ENCODE peak calls at places on chromosomes 1 and 21, in seven cellular contexts. Q, V, N, T, J, U and B are unnamed samples.

GRCh38 chr1:225596152-225596551 is 56.8 kb downstream of the ENAH start:
- DNase-seq in Q (no peak), V (no peak), N (no peak), T (no peak), J (no peak), U (no peak), B (no peak)

GRCh38 chr1:247332901-247333361 is 1.3 kb upstream of the ZNF496 start:
- DNase-seq in Q (no peak), V (no peak), N (peak; percentile 28), T (peak; percentile 51), J (no peak), U (peak; percentile 75), B (peak; percentile 35)

GRCh38 chr1:186102559-186103148 is 272.4 kb downstream of the TPR start:
- DNase-seq in Q (no peak), V (no peak), N (peak; percentile 73), T (no peak), J (no peak), U (peak; percentile 30), B (peak; percentile 30)

GRCh38 chr21:39086547-39086946 is 96.7 kb downstream of the PSMG1 start:
- DNase-seq in Q (no peak), V (no peak), N (no peak), T (no peak), J (no peak), U (no peak), B (no peak)

GRCh38 chr1:19463204-19463803 is 22.0 kb downstream of the CAPZB start:
- DNase-seq in Q (peak; percentile 34), V (no peak), N (no peak), T (no peak), J (no peak), U (no peak), B (no peak)

GRCh38 chr1:52192436-52192835 is 50.5 kb downstream of the ZFYVE9 start:
- DNase-seq in Q (no peak), V (no peak), N (no peak), T (no peak), J (no peak), U (no peak), B (no peak)

GRCh38 chr1:202584707-202585590 is 125.3 kb downstream of the SYT2 start:
- DNase-seq in Q (no peak), V (no peak), N (no peak), T (no peak), J (no peak), U (no peak), B (no peak)

GRCh38 chr1:14926818-14927555 is 226.6 kb upstream of the TMEM51 start:
- DNase-seq in Q (no peak), V (no peak), N (no peak), T (no peak), J (no peak), U (no peak), B (no peak)

GRCh38 chr1:209823143-209824041 is 4.4 kb upstream of the UTP25 start:
- DNase-seq in Q (peak; percentile 64), V (no peak), N (peak; percentile 83), T (peak; percentile 22), J (no peak), U (no peak), B (no peak)

GRCh38 chr1:92446546-92446945 is 40.2 kb downstream of the GFI1 start:
- DNase-seq in Q (no peak), V (no peak), N (peak; percentile 55), T (no peak), J (no peak), U (no peak), B (no peak)

GRCh38 chr1:112409416-112409815 is 13.4 kb downstream of the CTTNBP2NL start:
- DNase-seq in Q (no peak), V (no peak), N (no peak), T (no peak), J (no peak), U (no peak), B (no peak)

GRCh38 chr1:232635778-232636356 is 5.9 kb upstream of the SIPA1L2 start:
- DNase-seq in Q (peak; percentile 81), V (no peak), N (peak; percentile 82), T (no peak), J (no peak), U (no peak), B (no peak)

GRCh38 chr1:104132386-104132973 is 382.8 kb downstream of the AMY1C start:
- DNase-seq in Q (peak; percentile 48), V (no peak), N (peak; percentile 43), T (peak; percentile 11), J (no peak), U (no peak), B (no peak)

GRCh38 chr1:39490596-39491145 is 765 bp upstream of the BMP8A start:
- DNase-seq in Q (peak; percentile 73), V (no peak), N (no peak), T (peak; percentile 38), J (peak; percentile 68), U (no peak), B (no peak)

GRCh38 chr1:185567006-185567405 is 167.2 kb upstream of the HMCN1 start:
- DNase-seq in Q (peak; percentile 65), V (no peak), N (no peak), T (no peak), J (no peak), U (no peak), B (no peak)

GRCh38 chr1:179588425-179589024 is 3.1 kb upstream of the TDRD5 start:
- DNase-seq in Q (no peak), V (no peak), N (no peak), T (no peak), J (no peak), U (no peak), B (no peak)
- H3K27me3 ChIP-seq in Q (no peaks in the 10 kb centered on the region), V (peaks cover 22% of the 10 kb centered on the region), N (no peaks in the 10 kb centered on the region), T (no peaks in the 10 kb centered on the region), J (peaks cover 20% of the 10 kb centered on the region), U (no peaks in the 10 kb centered on the region), B (peaks cover 11% of the 10 kb centered on the region)

GRCh38 chr1:44786138-44786840 is 1.7 kb downstream of the BEST4 start:
- DNase-seq in Q (peak; percentile 27), V (no peak), N (peak; percentile 50), T (peak; percentile 83), J (peak; percentile 89), U (no peak), B (peak; percentile 87)
- TF ChIP-seq CTCF in Q (peak; percentile 90), V (peak; percentile 99), N (peak; percentile 96), T (peak; percentile 96), J (peak; percentile 99), U (peak; percentile 98), B (peak; percentile 98)

GRCh38 chr1:241770115-241770514 is 77.9 kb upstream of the EXO1 start:
- DNase-seq in Q (peak; percentile 83), V (no peak), N (no peak), T (no peak), J (no peak), U (no peak), B (no peak)

GRCh38 chr1:241767737-241768136 is 80.3 kb upstream of the EXO1 start:
- DNase-seq in Q (peak; percentile 7), V (no peak), N (no peak), T (no peak), J (no peak), U (no peak), B (no peak)

GRCh38 chr1:241762713-241763339 is 85.2 kb upstream of the EXO1 start:
- DNase-seq in Q (no peak), V (no peak), N (peak; percentile 3), T (no peak), J (no peak), U (no peak), B (no peak)

GRCh38 chr1:241771117-241771516 is 76.9 kb upstream of the EXO1 start:
- DNase-seq in Q (peak; percentile 60), V (no peak), N (no peak), T (no peak), J (no peak), U (no peak), B (no peak)

GRCh38 chr1:241765390-241765789 is 82.6 kb upstream of the EXO1 start:
- DNase-seq in Q (no peak), V (no peak), N (no peak), T (no peak), J (no peak), U (no peak), B (no peak)
- H3K27me3 ChIP-seq in Q (no peaks in the 10 kb centered on the region), V (peaks cover 4% of the 10 kb centered on the region), N (no peaks in the 10 kb centered on the region), T (no peaks in the 10 kb centered on the region), J (no peaks in the 10 kb centered on the region), U (no peaks in the 10 kb centered on the region), B (no peaks in the 10 kb centered on the region)

DNA sequence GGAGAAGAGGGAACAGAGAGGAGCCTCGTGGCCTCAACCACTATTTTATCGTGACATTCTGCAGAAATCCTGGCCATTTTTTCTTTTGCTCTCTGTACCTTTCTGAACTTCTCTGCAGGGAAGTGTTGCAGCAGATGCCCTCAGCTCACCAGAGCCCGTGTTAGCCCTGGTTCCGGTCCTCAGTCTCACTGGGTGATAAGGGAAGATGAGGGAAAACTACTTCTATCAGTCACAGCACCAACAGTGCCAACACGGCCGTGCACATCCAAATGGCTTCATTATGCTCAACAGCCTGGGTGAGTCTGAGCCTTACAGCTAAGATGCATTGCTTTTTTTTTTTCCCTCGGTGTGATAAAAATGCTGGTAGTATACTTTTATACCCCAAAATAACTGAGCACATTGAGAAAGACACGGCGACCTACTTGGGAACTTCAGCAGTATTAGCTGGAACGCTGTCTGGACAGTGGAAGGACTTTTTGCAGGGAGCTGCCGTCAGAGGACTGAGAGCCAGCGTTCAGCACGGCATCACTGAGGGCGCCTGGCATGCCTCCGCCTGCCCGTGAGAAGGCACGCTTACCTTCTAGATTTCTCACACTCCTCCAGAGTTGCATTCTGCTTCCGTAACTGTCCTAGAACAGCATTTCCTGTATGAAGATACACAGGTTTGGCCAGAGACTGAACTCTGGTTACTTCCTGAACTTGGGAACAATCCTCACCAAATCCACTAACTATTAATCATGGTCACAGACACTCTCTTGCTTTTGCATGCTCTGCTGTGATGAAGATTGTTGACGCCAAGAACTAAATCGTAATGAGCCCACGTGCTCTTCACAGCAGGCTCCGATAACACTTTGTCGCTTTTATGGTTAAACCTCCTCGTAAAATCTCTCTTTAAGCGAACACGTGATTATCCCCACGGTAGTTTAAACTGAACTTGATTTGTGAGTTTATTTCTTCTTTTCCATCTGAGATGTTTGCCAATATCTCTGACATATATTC is 93.3 kb downstream of the KIF26B start:
- DNase-seq in Q (no peak), V (no peak), N (no peak), T (no peak), J (no peak), U (no peak), B (no peak)
- TF ChIP-seq CTCF in Q (no peak), V (no peak), N (no peak), T (no peak), J (no peak), U (no peak), B (no peak)

GRCh38 chr1:205054013-205054412 is 11.0 kb downstream of the CNTN2 start:
- DNase-seq in Q (no peak), V (no peak), N (no peak), T (no peak), J (no peak), U (no peak), B (no peak)
- H3K27me3 ChIP-seq in Q (peaks cover 67% of the 10 kb centered on the region), V (no peaks in the 10 kb centered on the region), N (peaks cover 14% of the 10 kb centered on the region), T (no peaks in the 10 kb centered on the region), J (peaks cover 7% of the 10 kb centered on the region), U (no peaks in the 10 kb centered on the region), B (no peaks in the 10 kb centered on the region)

GRCh38 chr1:156001682-156002171 is 19.0 kb downstream of the SSR2 start:
- DNase-seq in Q (no peak), V (no peak), N (no peak), T (no peak), J (no peak), U (no peak), B (no peak)
- TF ChIP-seq CTCF in Q (no peak), V (no peak), N (no peak), T (no peak), J (no peak), U (no peak), B (no peak)